ENCODE peak calls at places on chromosomes 1 and 21, in five cellular contexts. V is neural progenitor cell, O is cardiac muscle cell, U is fibroblast of pulmonary artery, Z is HCT116. S is an unnamed sample.

GRCh38 chr1:27402349-27402754 is 9.9 kb downstream of the GPR3 start:
- DNase-seq in U (peak; percentile 75), Z (no peak), O (peak; percentile 62), V (peak; percentile 59), S (peak; percentile 70)

GRCh38 chr1:93784538-93784937 is 94.5 kb downstream of the DNTTIP2 start:
- DNase-seq in V (no peak), U (no peak), O (no peak), Z (no peak), S (no peak)

GRCh38 chr1:165871311-165872067 is 44.1 kb downstream of the UCK2 start:
- DNase-seq in U (peak; percentile 50), O (no peak), V (peak; percentile 16), Z (peak; percentile 79), S (peak; percentile 70)

GRCh38 chr1:99621340-99621901 is 24.5 kb upstream of the PALMD start:
- DNase-seq in V (no peak), U (no peak), O (no peak), Z (no peak), S (peak; percentile 32)

GRCh38 chr1:169571450-169571849 is 14.8 kb downstream of the F5 start:
- DNase-seq in U (no peak), Z (no peak), V (no peak), O (no peak), S (no peak)

GRCh38 chr1:19367584-19368041 is 55.5 kb downstream of the SLC66A1 start:
- DNase-seq in V (no peak), O (no peak), U (no peak), Z (no peak), S (no peak)

GRCh38 chr1:77673716-77674355 is 8.6 kb downstream of the ZZZ3 start:
- DNase-seq in U (no peak), V (no peak), Z (no peak), O (no peak), S (no peak)

GRCh38 chr1:214551436-214552173 is at the start of gene PTPN14:
- DNase-seq in Z (peak; percentile 85), O (peak; percentile 97), V (peak; percentile 98), U (peak; percentile 96), S (peak; percentile 97)

GRCh38 chr1:61808968-61809367 is 66.7 kb downstream of the PATJ start:
- DNase-seq in O (no peak), V (no peak), U (peak; percentile 51), Z (no peak), S (peak; percentile 32)

GRCh38 chr21:43958364-43959158 is 53.5 kb upstream of the TRAPPC10 start:
- DNase-seq in O (no peak), U (no peak), Z (no peak), V (no peak), S (no peak)

GRCh38 chr1:110211503-110212164 is 1.5 kb downstream of the KCNC4 start:
- DNase-seq in U (no peak), Z (no peak), O (no peak), V (peak; percentile 45), S (no peak)

DNA sequence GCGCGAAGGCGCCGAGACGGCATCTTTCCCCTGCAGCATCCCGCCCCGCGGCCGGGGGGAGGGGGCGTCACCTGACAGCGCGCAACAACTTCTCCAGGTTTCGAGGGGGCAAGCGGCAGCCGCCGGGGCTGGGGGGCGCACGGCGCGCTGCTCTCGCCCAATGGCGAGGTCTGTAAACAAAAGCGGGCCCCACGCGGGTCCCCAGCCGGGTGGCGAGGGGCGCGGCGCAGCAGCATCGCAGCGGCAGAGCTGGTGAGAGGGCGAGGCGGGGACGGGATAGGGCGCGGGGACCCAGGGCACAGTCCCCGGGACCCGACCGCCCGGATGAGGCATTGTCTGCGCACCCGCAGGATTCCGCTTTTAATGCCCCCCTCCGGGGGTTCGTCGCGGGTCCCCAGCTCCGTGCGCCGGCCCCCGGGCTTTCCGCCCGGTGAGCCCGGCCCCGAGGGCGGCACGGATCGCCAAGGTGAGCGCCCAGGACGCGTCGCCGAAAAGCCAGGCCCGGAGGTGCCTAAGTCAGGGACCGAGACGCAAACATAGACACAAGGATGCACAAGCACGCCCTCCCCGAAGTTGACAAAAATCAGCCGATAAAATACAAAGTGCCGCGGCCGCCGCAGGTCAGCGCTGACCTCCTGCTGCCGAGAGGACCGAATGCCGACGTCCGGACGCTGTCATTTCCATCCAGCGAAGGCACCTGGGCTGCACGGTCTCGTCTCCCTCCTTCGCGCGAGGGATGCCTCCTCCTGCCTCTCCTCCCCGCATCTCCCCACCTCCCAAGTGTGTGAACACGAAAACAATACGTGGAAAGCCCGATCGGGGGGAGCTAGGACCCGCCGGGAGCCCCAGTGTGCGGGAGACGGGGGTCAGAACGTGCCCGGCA is 101.3 kb upstream of the SOD1 start:
- DNase-seq in U (peak; percentile 22), Z (no peak), O (no peak), V (peak; percentile 71), S (peak; percentile 28)
- H3K4me3 ChIP-seq in U (peak overlapping the region; percentile 60), Z (peak overlapping the region; percentile 63), O (peak overlapping the region; percentile 71), V (peak overlapping the region; percentile 81), S (peak overlapping the region; percentile 61)

DNA sequence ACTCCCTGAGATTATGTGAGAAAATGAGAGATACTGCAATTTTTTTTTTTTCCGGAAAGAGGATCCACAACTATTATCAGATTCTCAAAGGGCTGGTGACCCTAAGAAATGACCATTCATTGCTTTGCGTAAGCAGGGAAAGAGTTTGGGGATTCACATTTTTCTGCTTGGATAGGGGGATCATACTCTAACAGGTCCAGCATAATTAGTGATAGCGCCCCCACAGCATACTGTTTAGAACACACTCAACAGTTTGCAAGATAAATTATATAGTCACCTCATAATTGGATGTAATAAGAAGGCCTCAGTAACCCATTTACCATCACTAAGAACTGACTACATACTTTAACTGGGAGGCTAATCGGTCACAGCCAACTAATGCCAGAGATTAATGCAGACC is 1.9 kb downstream of the CCT3 start:
- DNase-seq in U (no peak), V (peak; percentile 16), Z (peak; percentile 19), O (no peak), S (no peak)
- TF ChIP-seq CTCF in U (peak; percentile 17), V (peak; percentile 43), Z (peak; percentile 41), O (peak; percentile 22), S (no peak)

DNA sequence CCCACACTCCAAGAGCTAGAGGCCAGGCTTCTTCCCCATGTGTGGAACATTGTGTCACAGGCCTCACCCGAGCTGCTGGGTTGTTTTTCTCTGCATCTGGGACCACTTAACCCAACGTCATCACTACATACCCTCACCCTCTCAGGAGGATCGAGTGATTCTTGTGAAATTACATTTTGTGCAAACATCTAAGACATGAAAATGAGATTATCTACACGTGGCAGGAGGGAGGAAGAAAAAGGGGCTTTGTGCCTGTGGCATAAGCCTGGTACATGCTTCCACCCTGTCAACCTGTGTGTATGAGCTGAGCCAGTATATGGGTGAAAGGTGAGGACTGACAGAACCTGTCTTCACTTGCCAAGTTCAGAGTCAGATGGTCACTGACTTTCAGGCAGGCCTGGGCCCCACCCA is 1.6 kb downstream of the CPT2 start:
- DNase-seq in Z (no peak), O (peak; percentile 26), U (peak; percentile 26), V (no peak), S (no peak)
- H3K4me3 ChIP-seq in Z (peak overlapping the region; percentile 66), O (no peak overlapping the region), U (no peak overlapping the region), V (no peak overlapping the region), S (no peak overlapping the region)

GRCh38 chr1:159843459-159843858 is 16.8 kb downstream of the SLAMF8 start:
- DNase-seq in U (no peak), O (no peak), Z (no peak), V (no peak), S (no peak)

GRCh38 chr1:159839135-159839849 is 12.6 kb downstream of the SLAMF8 start:
- DNase-seq in U (no peak), V (no peak), Z (no peak), O (no peak), S (no peak)

GRCh38 chr1:159835862-159836518 is 9.3 kb downstream of the SLAMF8 start:
- DNase-seq in O (no peak), U (peak; percentile 24), V (no peak), Z (no peak), S (no peak)

GRCh38 chr1:159835366-159835765 is 8.7 kb downstream of the SLAMF8 start:
- DNase-seq in O (no peak), Z (no peak), V (no peak), U (no peak), S (no peak)

DNA sequence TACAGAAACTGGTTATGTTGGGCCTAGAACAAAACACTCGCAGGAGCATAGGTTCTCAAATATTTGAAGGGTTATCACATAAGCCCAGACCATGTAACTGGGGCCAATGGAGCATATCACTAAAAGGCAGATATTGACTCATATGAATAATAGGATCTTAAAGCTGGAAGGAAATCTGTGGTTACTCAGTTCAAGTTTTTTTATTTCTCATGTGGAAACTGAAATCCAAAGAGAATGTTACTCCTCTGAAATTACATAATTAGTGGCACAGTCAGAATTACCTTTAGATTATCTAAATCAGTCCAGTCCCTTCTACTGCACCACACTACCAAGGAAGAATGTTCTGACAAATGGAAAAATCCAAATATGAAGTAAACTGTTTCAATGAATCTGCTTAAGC is 12.0 kb downstream of the SLAMF8 start:
- DNase-seq in U (no peak), V (no peak), O (no peak), Z (no peak), S (no peak)
- TF ChIP-seq CTCF in U (no peak), V (no peak), O (no peak), Z (no peak), S (no peak)

DNA sequence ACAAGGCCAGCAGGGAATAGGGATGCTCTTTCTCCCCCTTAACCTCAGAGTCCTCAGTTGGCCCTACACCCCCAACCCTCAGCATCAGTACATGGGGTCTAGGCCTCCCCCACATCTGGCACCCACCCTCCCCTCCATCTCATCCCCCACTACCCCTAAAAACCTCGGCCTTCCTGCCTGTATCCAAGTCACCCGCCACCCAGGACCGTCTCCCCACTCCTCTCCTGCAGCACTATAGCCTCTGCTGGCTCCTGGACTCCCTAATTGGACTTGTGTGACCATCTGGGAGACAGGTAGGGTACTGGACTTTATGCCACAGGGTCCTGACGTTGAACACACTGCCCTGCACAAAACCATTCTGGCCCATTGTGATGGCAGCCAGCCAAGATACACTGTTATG is 6.0 kb downstream of the RSPH1 start:
- DNase-seq in O (no peak), U (no peak), V (no peak), Z (no peak), S (no peak)
- H3K4me3 ChIP-seq in O (no peak overlapping the region), U (no peak overlapping the region), V (no peak overlapping the region), Z (no peak overlapping the region), S (no peak overlapping the region)

DNA sequence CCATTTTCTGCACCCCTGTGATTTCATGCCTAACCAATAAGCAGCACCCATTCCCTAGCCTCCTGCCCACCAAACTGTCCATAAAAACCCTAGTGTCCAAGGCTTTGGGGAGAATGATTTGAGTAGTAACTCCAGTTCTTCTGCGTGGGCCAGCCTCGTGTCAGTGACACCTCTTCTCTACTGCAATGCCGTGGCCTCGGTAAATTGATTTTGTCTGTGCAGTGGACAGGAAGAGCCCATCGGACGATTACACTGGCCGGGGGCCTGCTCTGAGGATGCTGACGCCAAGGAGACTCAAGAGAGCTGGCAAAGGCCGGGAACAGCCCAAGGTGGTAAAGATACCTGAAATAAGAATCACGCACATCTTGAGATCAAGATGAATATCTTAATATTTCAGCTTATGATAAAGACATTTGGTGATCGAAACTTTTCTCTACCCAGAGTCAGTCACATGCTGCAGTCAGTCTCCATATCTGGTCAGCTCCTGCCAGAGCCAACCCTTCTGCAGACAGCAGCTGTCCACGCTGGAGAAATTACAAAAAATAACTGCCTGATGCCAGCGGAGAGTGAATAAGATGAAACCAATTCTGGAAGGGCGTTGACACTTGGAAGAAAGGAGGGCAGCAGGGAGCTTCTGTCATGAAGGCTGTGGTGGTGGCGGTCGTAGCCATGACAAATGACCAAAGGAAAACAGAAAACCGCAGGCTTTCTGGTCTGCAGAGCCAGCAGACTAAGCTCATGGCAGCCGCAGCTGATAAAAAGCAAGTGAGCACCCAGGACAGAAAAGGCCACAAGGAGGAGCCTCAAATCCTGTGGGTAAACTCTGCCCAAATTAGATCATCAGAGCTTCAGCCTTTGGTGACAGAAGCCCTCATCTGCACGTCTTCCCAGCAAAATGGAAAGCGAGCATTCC is 29.1 kb downstream of the RSPH1 start:
- DNase-seq in O (peak; percentile 45), Z (peak; percentile 23), U (peak; percentile 21), V (peak; percentile 55), S (peak; percentile 34)
- TF ChIP-seq CTCF in O (peak; percentile 23), Z (peak; percentile 31), U (peak; percentile 29), V (peak; percentile 37), S (peak; percentile 35)

S was measured in astrocyte of the spinal cord.